ENCODE peak calls at places on chromosomes 1 and 21, in six cellular contexts. H is BJ, T is GM13977, K is ovary, S is left ventricle myocardium inferior, P is mammary epithelial cell. M is an unnamed sample.

GRCh38 chr21:42118901-42119300 is 47.8 kb downstream of the UMODL1 start:
- DNase-seq in H (no peak), T (no peak), K (no peak), S (no peak), P (no peak), M (peak; percentile 37)

GRCh38 chr1:209202826-209203439 is 380.6 kb upstream of the CAMK1G start:
- DNase-seq in H (no peak), T (peak; percentile 64), K (no peak), S (no peak), P (peak; percentile 40), M (peak; percentile 6)

GRCh38 chr1:154483941-154484803 is 17.8 kb upstream of the TDRD10 start:
- DNase-seq in H (no peak), T (no peak), K (no peak), S (no peak), P (peak; percentile 77), M (no peak)

GRCh38 chr1:225774276-225775147 is 3.1 kb upstream of the SRP9 start:
- DNase-seq in H (no peak), T (no peak), K (no peak), S (no peak), P (no peak), M (no peak)

GRCh38 chr1:71784989-71785388 is 497.4 kb downstream of the NEGR1 start:
- DNase-seq in H (no peak), T (no peak), K (no peak), S (no peak), P (no peak), M (no peak)

GRCh38 chr1:239197871-239198270 is 188.5 kb upstream of the CHRM3 start:
- DNase-seq in H (no peak), T (no peak), K (no peak), S (no peak), P (peak; percentile 17), M (no peak)

GRCh38 chr1:162554258-162554657 is 7.3 kb upstream of the UAP1 start:
- DNase-seq in H (peak; percentile 46), T (no peak), K (no peak), S (no peak), P (peak; percentile 18), M (no peak)

GRCh38 chr1:8171751-8172464 is 145.8 kb upstream of the ERRFI1 start:
- DNase-seq in H (no peak), T (no peak), K (no peak), S (no peak), P (peak; percentile 37), M (no peak)

GRCh38 chr1:33388989-33389771 is 41.7 kb downstream of the PHC2 start:
- DNase-seq in H (peak; percentile 77), T (no peak), K (peak; percentile 29), S (peak; percentile 49), P (no peak), M (no peak)

GRCh38 chr1:21605964-21606705 is 63.0 kb downstream of the RAP1GAP start:
- DNase-seq in H (no peak), T (no peak), K (no peak), S (no peak), P (no peak), M (no peak)

GRCh38 chr1:11952455-11953109 is 18.1 kb downstream of the PLOD1 start:
- DNase-seq in H (no peak), T (no peak), K (no peak), S (no peak), P (no peak), M (no peak)

GRCh38 chr21:42937960-42938580 is 12.6 kb upstream of the ERVH48-1 start:
- DNase-seq in H (no peak), T (no peak), K (no peak), S (no peak), P (no peak), M (no peak)

GRCh38 chr1:66244429-66244828 is 289.5 kb upstream of the SGIP1 start:
- DNase-seq in H (no peak), T (no peak), K (no peak), S (no peak), P (peak; percentile 68), M (no peak)

GRCh38 chr1:155130272-155131006 is 2.8 kb downstream of the EFNA1 start:
- DNase-seq in H (no peak), T (no peak), K (no peak), S (no peak), P (no peak), M (no peak)

DNA sequence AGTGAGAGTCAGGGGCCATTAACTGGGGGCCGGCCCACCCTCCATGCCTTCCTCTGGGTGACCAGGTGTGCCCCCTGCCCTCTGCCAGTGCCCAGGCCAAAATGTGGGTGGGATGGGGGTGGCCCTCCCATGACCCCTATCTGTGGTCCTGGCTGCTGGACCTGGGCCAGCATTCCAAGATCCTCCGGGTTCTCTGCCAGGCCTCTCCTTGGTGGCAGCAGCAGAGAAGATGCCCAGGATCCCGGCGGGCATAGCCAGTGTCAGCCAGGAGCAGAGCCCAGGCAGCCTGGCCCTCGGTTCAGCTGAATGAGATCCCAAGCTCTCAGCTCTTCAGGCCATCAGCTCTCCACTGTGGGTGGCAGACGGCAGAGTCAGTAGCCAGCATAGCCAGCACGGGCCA is 31.3 kb upstream of the ACTRT2 start:
- DNase-seq in H (no peak), T (no peak), K (no peak), S (peak; percentile 10), P (no peak), M (no peak)
- TF ChIP-seq CTCF in H (no peak), T (no peak), K (no peak), S (no peak), P (no peak), M (no peak)

DNA sequence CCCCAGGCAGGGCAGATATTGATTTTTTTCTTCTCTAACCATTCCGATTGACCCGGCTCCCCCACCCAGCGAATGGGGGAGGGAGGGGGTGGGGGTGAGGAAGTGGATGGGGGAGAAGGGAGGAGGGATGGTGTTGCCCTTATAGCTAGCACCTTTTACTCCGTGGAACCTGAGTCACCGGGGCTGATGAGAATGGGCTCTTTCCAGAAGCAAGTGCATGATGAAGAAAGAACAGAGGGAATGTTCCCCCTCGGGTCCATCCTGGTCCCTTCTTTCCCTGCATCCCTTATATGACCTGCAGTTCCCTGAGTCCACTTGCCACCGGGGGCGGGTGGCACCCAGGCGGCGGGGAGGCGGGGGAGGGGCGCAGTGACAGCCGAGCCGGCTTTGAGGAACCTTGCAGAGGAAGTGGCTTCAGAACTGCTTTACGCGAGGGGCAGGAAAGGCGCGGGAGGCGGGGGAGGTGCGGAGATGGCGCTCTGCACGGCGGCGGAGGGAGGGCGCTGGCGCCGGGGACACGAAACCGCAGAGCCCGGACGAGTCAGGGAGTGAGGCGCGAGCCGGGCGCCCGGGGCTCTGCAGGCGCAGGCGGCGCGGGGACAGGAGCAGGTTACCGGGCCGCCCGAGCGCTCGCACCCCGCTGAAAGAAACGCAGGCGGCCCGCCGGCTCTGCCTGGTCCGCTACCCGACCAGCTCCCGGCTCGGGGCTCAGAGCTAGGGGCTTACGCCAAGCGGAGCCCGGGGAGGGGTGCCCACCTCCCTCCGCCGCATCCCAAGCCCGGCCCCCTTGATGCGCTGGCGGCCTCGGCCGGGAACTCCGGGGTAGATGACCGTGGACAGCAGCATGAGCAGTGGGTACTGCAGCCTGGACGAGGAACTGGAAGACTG is 49.7 kb downstream of the RASSF5 start:
- DNase-seq in H (no peak), T (peak; percentile 70), K (peak; percentile 58), S (peak; percentile 85), P (peak; percentile 36), M (peak; percentile 95)
- TF ChIP-seq CTCF in H (no peak), T (no peak), K (no peak), S (no peak), P (no peak), M (no peak)

DNA sequence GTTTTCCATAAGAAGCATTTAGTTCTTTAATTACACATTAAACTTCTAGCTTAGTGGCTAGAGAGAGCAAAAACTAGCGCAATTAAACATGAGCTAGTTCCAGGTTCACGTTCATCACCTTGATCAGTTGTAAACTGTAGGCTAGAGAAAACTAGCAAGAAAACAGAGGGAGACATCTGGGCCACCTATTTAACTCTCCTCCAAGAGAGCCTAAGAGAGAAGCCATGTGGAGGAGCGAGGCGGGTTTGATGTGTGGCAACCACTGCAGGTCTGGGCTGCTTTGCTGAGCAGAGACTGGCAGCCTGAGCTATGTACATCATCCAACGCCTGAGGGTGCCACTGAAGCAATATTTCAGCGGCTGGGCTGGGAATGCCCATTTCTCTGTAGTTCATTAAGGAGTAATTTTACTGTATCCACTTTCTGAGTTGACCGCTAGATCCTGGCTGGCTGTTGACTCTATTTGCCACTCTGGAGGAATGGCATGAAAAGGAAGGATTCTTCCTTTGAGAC is 252.9 kb downstream of the DYRK1A start:
- DNase-seq in H (no peak), T (no peak), K (no peak), S (no peak), P (peak; percentile 79), M (no peak)
- TF ChIP-seq CTCF in H (no peak), T (peak; percentile 7), K (no peak), S (no peak), P (peak; percentile 41), M (no peak)

GRCh38 chr1:95451904-95452303 is 217.9 kb downstream of the RWDD3 start:
- DNase-seq in H (no peak), T (no peak), K (no peak), S (no peak), P (no peak), M (no peak)

GRCh38 chr1:95453053-95453452 is 219.0 kb downstream of the RWDD3 start:
- DNase-seq in H (no peak), T (no peak), K (no peak), S (no peak), P (no peak), M (no peak)

DNA sequence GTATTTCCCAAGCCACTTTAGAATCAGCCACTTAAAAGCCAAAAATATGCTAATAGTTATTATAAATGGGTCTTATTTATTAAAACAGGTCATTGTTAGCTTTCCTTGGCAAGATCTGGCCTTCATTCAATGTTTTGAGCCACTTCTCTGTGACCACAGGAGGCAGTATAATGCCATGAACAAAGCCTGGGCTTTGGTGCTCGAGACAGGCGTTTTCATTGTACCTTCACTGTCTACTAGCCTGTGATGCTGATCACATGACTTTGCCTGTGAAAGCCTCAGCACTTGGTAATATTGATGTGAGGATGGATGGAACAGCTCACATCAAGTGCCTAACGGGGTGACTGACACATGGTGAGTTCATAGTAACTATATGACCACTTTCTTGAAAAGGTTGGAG is 217.0 kb downstream of the RWDD3 start:
- DNase-seq in H (no peak), T (no peak), K (no peak), S (no peak), P (peak; percentile 25), M (no peak)
- TF ChIP-seq CTCF in H (no peak), T (peak; percentile 20), K (no peak), S (no peak), P (peak; percentile 51), M (no peak)

M was measured in activated CD8-positive, alpha-beta T cell treated with anti-CD3 and anti-CD28 coated beads for 36 hours.